ENCODE peak calls at places on chromosomes 12 and 14, in six cellular contexts. Z is ascending aorta; L is effector memory CD4-positive, alpha-beta T cell; O is pancreas; E is ovary; I is aorta. W is an unnamed sample.

GRCh38 chr14:53306926-53307325 is 153.8 kb upstream of the DDHD1 start:
- DNase-seq in Z (no peak), L (no peak), O (no peak), E (no peak), I (no peak), W (no peak)

GRCh38 chr12:111034911-111035577 is 114.7 kb upstream of the MYL2 start:
- DNase-seq in Z (no peak), L (no peak), O (no peak), E (no peak), I (no peak), W (no peak)

GRCh38 chr12:104519190-104519857 is 62.6 kb downstream of the CHST11 start:
- DNase-seq in Z (no peak), L (peak; percentile 37), O (no peak), E (no peak), I (no peak), W (no peak)

GRCh38 chr12:122990561-122990960 is 10.1 kb downstream of the ARL6IP4 start:
- DNase-seq in Z (no peak), L (no peak), O (no peak), E (no peak), I (no peak), W (no peak)

GRCh38 chr12:130828895-130829294 is 10.2 kb downstream of the STX2 start:
- DNase-seq in Z (no peak), L (no peak), O (no peak), E (no peak), I (no peak), W (no peak)

GRCh38 chr12:104426926-104427546 is 29.7 kb upstream of the CHST11 start:
- DNase-seq in Z (no peak), L (no peak), O (no peak), E (no peak), I (no peak), W (no peak)

GRCh38 chr14:75711796-75712211 is 50.8 kb downstream of the TTLL5 start:
- DNase-seq in Z (peak; percentile 53), L (no peak), O (peak; percentile 77), E (peak; percentile 20), I (peak; percentile 80), W (peak; percentile 76)

GRCh38 chr12:7899755-7900154 is 27.0 kb upstream of the SLC2A14 start:
- DNase-seq in Z (no peak), L (no peak), O (no peak), E (no peak), I (no peak), W (no peak)

GRCh38 chr12:107025691-107026090 is 38.7 kb upstream of the MTERF2 start:
- DNase-seq in Z (no peak), L (no peak), O (no peak), E (no peak), I (no peak), W (no peak)

GRCh38 chr12:47746523-47746922 is 12.2 kb downstream of the RAPGEF3 start:
- DNase-seq in Z (no peak), L (no peak), O (no peak), E (no peak), I (no peak), W (no peak)

GRCh38 chr12:52151859-52152783 is 39.7 kb downstream of the KRT80 start:
- DNase-seq in Z (no peak), L (peak; percentile 61), O (peak; percentile 63), E (peak; percentile 68), I (peak; percentile 92), W (peak; percentile 94)

GRCh38 chr12:40137252-40137651 is 31.4 kb upstream of the SLC2A13 start:
- DNase-seq in Z (no peak), L (no peak), O (no peak), E (no peak), I (no peak), W (no peak)

GRCh38 chr12:113220593-113221180 is 577 bp upstream of the TPCN1 start:
- DNase-seq in Z (no peak), L (no peak), O (no peak), E (no peak), I (no peak), W (peak; percentile 89)

GRCh38 chr12:76506149-76506548 is 53.4 kb downstream of the OSBPL8 start:
- DNase-seq in Z (no peak), L (no peak), O (no peak), E (no peak), I (no peak), W (no peak)

GRCh38 chr12:5442251-5443006 is 10.5 kb downstream of the NTF3 start:
- DNase-seq in Z (no peak), L (no peak), O (peak; percentile 13), E (no peak), I (no peak), W (no peak)

GRCh38 chr12:10406725-10407124 is 2.8 kb downstream of the KLRC4 start:
- DNase-seq in Z (peak; percentile 25), L (no peak), O (no peak), E (no peak), I (no peak), W (no peak)

GRCh38 chr12:10404798-10405197 is 4.8 kb downstream of the KLRC4 start:
- DNase-seq in Z (no peak), L (no peak), O (no peak), E (no peak), I (no peak), W (no peak)

GRCh38 chr12:10405294-10405693 is 4.3 kb downstream of the KLRC4 start:
- DNase-seq in Z (no peak), L (no peak), O (no peak), E (no peak), I (no peak), W (no peak)

GRCh38 chr12:10408842-10409241 is 715 bp downstream of the KLRC4 start:
- DNase-seq in Z (no peak), L (no peak), O (no peak), E (no peak), I (no peak), W (no peak)

DNA sequence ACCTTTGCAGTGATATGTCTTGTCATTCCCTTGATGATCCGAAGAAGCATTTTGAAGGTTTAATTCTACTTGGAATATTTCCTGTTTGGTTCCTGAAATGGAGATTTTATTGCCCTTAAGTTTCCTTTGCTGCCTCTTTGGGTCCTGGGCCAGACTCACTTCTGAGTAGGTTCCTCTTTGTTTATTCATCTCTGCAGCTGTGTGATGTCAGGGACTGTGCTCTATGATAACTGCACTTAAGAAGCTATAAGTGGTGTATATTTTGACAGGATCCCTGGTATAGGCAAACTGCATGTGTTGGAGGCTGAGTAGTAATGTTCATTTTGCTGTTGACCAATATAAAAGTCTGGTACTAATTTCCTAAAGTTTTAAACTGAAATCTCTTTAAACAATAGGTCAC is at the start of gene KLRC4:
- DNase-seq in Z (no peak), L (no peak), O (no peak), E (no peak), I (no peak), W (no peak)
- H3K4me1 ChIP-seq in Z (no peaks in the 10 kb centered on the region), L (no peaks in the 10 kb centered on the region), O (no peaks in the 10 kb centered on the region), E (no peaks in the 10 kb centered on the region), I (no peaks in the 10 kb centered on the region), W (no peaks in the 10 kb centered on the region)

DNA sequence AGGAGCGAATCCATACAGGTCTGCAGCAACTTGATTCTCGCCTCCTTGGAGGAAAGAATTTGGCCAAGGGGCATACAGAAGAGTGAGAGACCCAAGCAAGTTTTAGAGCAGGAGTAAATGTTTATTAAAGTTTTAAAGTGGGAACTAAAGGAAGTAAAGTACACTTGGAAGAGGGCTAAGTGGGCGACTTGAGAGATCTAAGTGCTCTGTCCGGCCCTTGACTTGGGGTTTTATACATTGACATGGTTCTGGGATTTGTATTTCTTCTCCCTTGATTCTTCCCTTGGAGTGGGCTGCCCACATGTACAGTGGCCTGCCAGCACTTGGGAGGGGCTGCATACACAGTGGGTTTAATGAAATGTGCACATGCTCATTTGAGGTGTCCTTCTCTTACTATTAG is 421.2 kb downstream of the TMEM121 start:
- DNase-seq in Z (no peak), L (no peak), O (no peak), E (no peak), I (no peak), W (no peak)
- H3K9me3 ChIP-seq in Z (no peaks in the 10 kb centered on the region), L (no peaks in the 10 kb centered on the region), O (no peaks in the 10 kb centered on the region), E (no peaks in the 10 kb centered on the region), I (no peaks in the 10 kb centered on the region), W (no peaks in the 10 kb centered on the region)

DNA sequence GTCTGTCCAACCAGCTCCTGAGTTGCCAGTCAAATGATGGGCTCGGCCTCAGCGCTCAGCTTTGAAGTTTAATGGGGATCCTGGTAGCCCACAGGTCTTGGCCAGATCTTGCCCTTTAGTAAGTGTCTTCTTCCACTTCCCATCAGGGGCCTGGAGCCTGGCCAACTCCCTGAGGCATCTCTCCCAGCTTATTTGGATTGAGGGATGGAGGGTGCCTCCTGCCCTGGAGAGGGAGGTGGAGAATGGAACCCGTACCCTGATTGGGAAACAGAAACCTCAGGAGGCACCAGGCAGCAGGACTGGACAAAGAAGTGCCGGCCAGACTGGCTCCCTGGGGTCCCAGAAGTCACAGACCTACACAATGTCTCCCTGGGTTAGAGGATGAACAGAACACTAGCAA is 40.5 kb upstream of the LTBP2 start:
- DNase-seq in Z (no peak), L (no peak), O (no peak), E (peak; percentile 43), I (no peak), W (no peak)
- H3K4me1 ChIP-seq in Z (peaks cover 44% of the 10 kb centered on the region), L (no peaks in the 10 kb centered on the region), O (no peaks in the 10 kb centered on the region), E (peaks cover 28% of the 10 kb centered on the region), I (peaks cover 5% of the 10 kb centered on the region), W (peaks cover 10% of the 10 kb centered on the region)

DNA sequence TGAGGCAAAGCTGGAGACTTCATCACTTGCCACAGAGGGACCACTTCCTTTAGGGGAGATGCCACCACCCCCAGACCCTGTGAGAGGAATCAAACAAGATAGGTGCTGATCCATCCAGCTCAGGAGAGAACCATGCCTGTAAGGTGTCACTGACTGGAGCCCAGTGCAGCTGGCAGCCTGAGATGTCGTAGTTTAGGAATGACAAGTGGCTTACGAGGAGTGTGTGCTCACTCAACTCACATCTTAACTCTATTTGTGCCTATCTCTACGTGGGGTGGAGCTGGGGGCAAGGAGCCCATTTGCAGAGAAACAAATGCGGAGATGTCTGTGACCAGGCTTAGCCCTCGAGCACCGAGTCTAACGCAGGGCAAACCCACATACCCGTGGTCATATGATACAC is 25.8 kb downstream of the CHFR start:
- DNase-seq in Z (no peak), L (no peak), O (no peak), E (no peak), I (no peak), W (no peak)
- H3K9me3 ChIP-seq in Z (no peaks in the 10 kb centered on the region), L (no peaks in the 10 kb centered on the region), O (no peaks in the 10 kb centered on the region), E (no peaks in the 10 kb centered on the region), I (no peaks in the 10 kb centered on the region), W (no peaks in the 10 kb centered on the region)

W was measured in left lung.